ENCODE peak calls at places on chromosomes 1 and 21, in four cellular contexts. R, B, O and F are unnamed samples.

GRCh38 chr1:108079550-108079949 is 114.6 kb upstream of the VAV3 start:
- DNase-seq in R (no peak), B (peak), O (no peak), F (peak)

GRCh38 chr21:17495680-17496079 is 17.2 kb upstream of the CXADR start:
- DNase-seq in R (no peak), B (no peak), O (no peak), F (no peak)

GRCh38 chr1:151106891-151107290 is 36.3 kb downstream of the GABPB2 start:
- DNase-seq in R (no peak), B (no peak), O (no peak), F (no peak)

GRCh38 chr1:74937176-74937575 is 197.0 kb upstream of the LHX8 start:
- DNase-seq in R (peak), B (no peak), O (peak), F (no peak)

GRCh38 chr1:165226326-165226725 is 130.2 kb downstream of the LMX1A start:
- DNase-seq in R (no peak), B (no peak), O (no peak), F (no peak)

GRCh38 chr1:159214149-159214760 is 9.6 kb downstream of the ACKR1 start:
- DNase-seq in R (peak), B (peak), O (peak), F (peak)

GRCh38 chr1:89622895-89623294 is 10.0 kb upstream of the LRRC8C start:
- DNase-seq in R (no peak), B (no peak), O (no peak), F (peak)

GRCh38 chr1:225769687-225770086 is 7.9 kb upstream of the SRP9 start:
- DNase-seq in R (no peak), B (no peak), O (no peak), F (no peak)

GRCh38 chr1:19400189-19400588 is 85.2 kb downstream of the CAPZB start:
- DNase-seq in R (no peak), B (no peak), O (no peak), F (no peak)

GRCh38 chr1:107525961-107526360 is 385.1 kb downstream of the NTNG1 start:
- DNase-seq in R (peak), B (no peak), O (no peak), F (no peak)

GRCh38 chr1:12386130-12386529 is 156.3 kb downstream of the VPS13D start:
- DNase-seq in R (no peak), B (peak), O (no peak), F (no peak)

GRCh38 chr1:91716339-91716738 is 169.6 kb downstream of the TGFBR3 start:
- DNase-seq in R (no peak), B (no peak), O (no peak), F (no peak)

GRCh38 chr1:32334864-32335618 is 992 bp downstream of the MARCKSL1 start:
- DNase-seq in R (peak), B (peak), O (peak), F (peak)

GRCh38 chr1:192954705-192955265 is 104.4 kb downstream of the UCHL5 start:
- DNase-seq in R (no peak), B (no peak), O (no peak), F (no peak)

GRCh38 chr1:921011-921837 is 2.5 kb upstream of the SAMD11 start:
- DNase-seq in R (peak), B (peak), O (peak), F (peak)

GRCh38 chr1:230857077-230857476 is 11.2 kb downstream of the C1orf198 start:
- DNase-seq in R (no peak), B (no peak), O (no peak), F (no peak)

GRCh38 chr1:103106426-103107321 is 1.6 kb downstream of the COL11A1 start:
- DNase-seq in R (peak), B (peak), O (peak), F (peak)

GRCh38 chr1:9009438-9010366 is 16.5 kb downstream of the SLC2A7 start:
- DNase-seq in R (no peak), B (peak), O (no peak), F (peak)

GRCh38 chr1:233680000-233680399 is 66.1 kb downstream of the KCNK1 start:
- DNase-seq in R (no peak), B (no peak), O (no peak), F (no peak)

GRCh38 chr1:168520052-168520751 is 23.6 kb downstream of the XCL2 start:
- DNase-seq in R (no peak), B (no peak), O (no peak), F (peak)

GRCh38 chr1:41547781-41548560 is 63.5 kb upstream of the EDN2 start:
- DNase-seq in R (peak), B (no peak), O (no peak), F (no peak)

GRCh38 chr1:98389809-98390208 is 271.7 kb upstream of the SNX7 start:
- DNase-seq in R (no peak), B (no peak), O (no peak), F (no peak)

GRCh38 chr1:177170756-177171535 is at the start of gene BRINP2:
- DNase-seq in R (peak), B (no peak), O (peak), F (no peak)

GRCh38 chr1:27267153-27267552 is 32.7 kb downstream of the WDTC1 start:
- DNase-seq in R (no peak), B (no peak), O (no peak), F (no peak)

GRCh38 chr21:36926989-36927695 is 39.3 kb downstream of the HLCS start:
- DNase-seq in R (no peak), B (no peak), O (no peak), F (no peak)

GRCh38 chr1:117671781-117672501 is 66.1 kb downstream of the TENT5C start:
- DNase-seq in R (no peak), B (no peak), O (no peak), F (peak)

GRCh38 chr21:39315603-39316002 is 2.2 kb upstream of the BRWD1 start:
- DNase-seq in R (no peak), B (peak), O (no peak), F (no peak)

GRCh38 chr1:224565186-224565585 is 50.9 kb upstream of the CNIH3 start:
- DNase-seq in R (no peak), B (no peak), O (no peak), F (no peak)

GRCh38 chr1:201917362-201918033 is 28.8 kb downstream of the SHISA4 start:
- DNase-seq in R (no peak), B (no peak), O (no peak), F (no peak)

GRCh38 chr1:212067790-212068189 is 32.2 kb downstream of the DTL start:
- DNase-seq in R (no peak), B (no peak), O (no peak), F (no peak)

GRCh38 chr1:241998412-241998921 is 431 bp downstream of the MAP1LC3C start:
- DNase-seq in R (peak), B (no peak), O (no peak), F (peak)

GRCh38 chr1:199089393-199090122 is 450.7 kb downstream of the PTPRC start:
- DNase-seq in R (no peak), B (peak), O (no peak), F (peak)

GRCh38 chr1:227489572-227489971 is 73.8 kb upstream of the ZNF678 start:
- DNase-seq in R (no peak), B (no peak), O (no peak), F (no peak)

GRCh38 chr1:81493102-81493864 is 307.5 kb upstream of the ADGRL2 start:
- DNase-seq in R (no peak), B (no peak), O (no peak), F (no peak)

GRCh38 chr1:85268801-85269585 is 7.4 kb downstream of the BCL10 start:
- DNase-seq in R (no peak), B (no peak), O (no peak), F (no peak)

GRCh38 chr1:73947009-73947408 is 251.0 kb downstream of the LRRIQ3 start:
- DNase-seq in R (no peak), B (no peak), O (no peak), F (no peak)

GRCh38 chr1:51956528-51957509 is 33.7 kb downstream of the RAB3B start:
- DNase-seq in R (peak), B (no peak), O (peak), F (peak)